ENCODE peak calls at places on chromosome 3, in six cellular contexts. J is endodermal cell; U is C1 segment of cervical spinal cord; L is K562; W is cardiac fibroblast; A is CD8-positive, alpha-beta T cell. S is an unnamed sample.
A peak's percentile ranks its signal among the peaks of the same experiment; 100 is the strongest.

GRCh38 chr3:171585029-171585428 is 124.8 kb upstream of the TNIK start:
- DNase-seq in U (no peak), A (no peak), J (no peak), L (no peak), W (no peak), S (no peak)

GRCh38 chr3:69088033-69088432 is 3.3 kb downstream of the ARL6IP5 start:
- DNase-seq in U (no peak), L (no peak), J (no peak), A (no peak), W (peak; percentile 64), S (no peak)

GRCh38 chr3:187274977-187275338 is 16.6 kb downstream of the MASP1 start:
- DNase-seq in A (no peak), L (no peak), U (peak; percentile 37), W (no peak), J (peak; percentile 91), S (no peak)

GRCh38 chr3:45608885-45609284 is 14.3 kb downstream of the LIMD1 start:
- DNase-seq in J (no peak), L (no peak), W (peak; percentile 76), U (no peak), A (no peak), S (no peak)

GRCh38 chr3:105539897-105540296 is 173.2 kb downstream of the ALCAM start:
- DNase-seq in L (no peak), U (no peak), A (no peak), W (no peak), J (no peak), S (no peak)

GRCh38 chr3:15265655-15266509 is 59.8 kb downstream of the CAPN7 start:
- DNase-seq in U (no peak), W (no peak), A (no peak), J (no peak), L (no peak), S (no peak)

GRCh38 chr3:116440196-116440595 is 5.1 kb downstream of the LSAMP start:
- DNase-seq in J (no peak), U (no peak), A (no peak), W (peak; percentile 41), L (no peak), S (no peak)

GRCh38 chr3:113485161-113485609 is 29.8 kb downstream of the SPICE1 start:
- DNase-seq in L (no peak), W (no peak), A (peak; percentile 4), J (peak; percentile 41), U (no peak), S (peak; percentile 14)

GRCh38 chr3:158352551-158352950 is 218.4 kb upstream of the MLF1 start:
- DNase-seq in A (no peak), J (no peak), L (no peak), W (peak; percentile 16), U (no peak), S (no peak)

GRCh38 chr3:71492566-71492965 is 91.0 kb downstream of the FOXP1 start:
- DNase-seq in A (no peak), U (no peak), J (no peak), L (no peak), W (no peak), S (peak; percentile 25)

GRCh38 chr3:70999730-71000129 is 583.8 kb downstream of the FOXP1 start:
- DNase-seq in L (no peak), W (peak; percentile 81), A (no peak), U (no peak), J (no peak), S (no peak)

GRCh38 chr3:38519651-38520050 is 23.5 kb downstream of the EXOG start:
- DNase-seq in A (peak; percentile 25), J (peak; percentile 74), U (no peak), W (no peak), L (no peak), S (no peak)

GRCh38 chr3:60294181-60294580 is 957.1 kb downstream of the FHIT start:
- DNase-seq in A (no peak), U (no peak), J (no peak), W (peak; percentile 12), L (no peak), S (no peak)